ENCODE peak calls at places on chromosomes 5 and 9, in five cellular contexts. L, C, Y, A and G are unnamed samples. For H3K4me1, the result is how much of the 10 kb centered on the place peaks cover.

GRCh38 chr9:81480828-81481604 is 208.3 kb downstream of the TLE1 start:
- DNase-seq in C (no peak), L (no peak), Y (no peak), A (no peak), G (no peak)

GRCh38 chr5:37251673-37252072 is 2.5 kb upstream of the CPLANE1 start:
- DNase-seq in Y (no peak), L (no peak), C (no peak), A (no peak), G (no peak)

GRCh38 chr5:142613231-142613630 is 72.7 kb downstream of the FGF1 start:
- DNase-seq in L (no peak), Y (no peak), A (no peak), C (no peak), G (peak)

GRCh38 chr5:32297181-32298055 is 15.3 kb downstream of the MTMR12 start:
- DNase-seq in A (no peak), C (no peak), Y (peak), L (no peak), G (no peak)

GRCh38 chr5:82403026-82403425 is 124.9 kb upstream of the RPS23 start:
- DNase-seq in L (no peak), A (no peak), Y (no peak), C (no peak), G (no peak)

GRCh38 chr5:172437445-172438303 is 16.7 kb downstream of the SH3PXD2B start:
- DNase-seq in C (no peak), Y (peak), A (peak), L (peak), G (peak)

GRCh38 chr9:95434116-95435073 is 82.4 kb downstream of the PTCH1 start:
- DNase-seq in A (no peak), C (no peak), L (peak), Y (peak), G (no peak)

GRCh38 chr5:146137967-146138403 is 32.6 kb upstream of the PLAC8L1 start:
- DNase-seq in L (no peak), Y (peak), C (no peak), A (no peak), G (peak)

DNA sequence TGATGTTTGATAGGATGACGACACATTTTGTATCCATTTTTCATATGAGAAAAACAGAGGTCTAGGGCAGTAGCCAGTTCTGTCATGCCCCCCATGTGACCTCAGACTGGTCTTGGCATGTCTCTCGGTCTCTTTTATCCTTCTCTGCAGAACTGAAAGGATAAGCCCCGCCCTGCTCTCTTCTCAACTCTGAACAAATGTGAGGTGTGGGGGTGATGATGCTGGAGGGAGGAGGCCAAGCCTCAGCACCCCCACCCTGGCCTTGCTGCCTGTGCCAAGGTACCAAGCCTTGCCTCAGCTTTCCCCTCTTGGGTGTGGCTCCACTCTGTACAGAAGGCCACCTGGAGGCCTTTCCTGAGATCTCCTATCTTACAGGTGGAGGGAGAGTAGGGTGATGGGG is 19.5 kb upstream of the CRB2 start:
- DNase-seq in C (no peak), Y (no peak), A (no peak), L (no peak), G (no peak)
- H3K4me1 ChIP-seq in C (under half), Y (under half), A (under half), L (under half), G (under half)

GRCh38 chr9:118643118-118643517 is 726.1 kb downstream of the BRINP1 start:
- DNase-seq in L (no peak), Y (peak), C (no peak), A (peak), G (peak)
- H3K4me1 ChIP-seq in L (under half), Y (under half), C (under half), A (under half), G (under half)

GRCh38 chr9:104367507-104367906 is 136.6 kb upstream of the OR13F1 start:
- DNase-seq in L (no peak), Y (no peak), C (no peak), A (no peak), G (peak)

GRCh38 chr9:104361207-104361606 is 142.9 kb upstream of the OR13F1 start:
- DNase-seq in Y (no peak), L (no peak), A (no peak), C (no peak), G (no peak)

DNA sequence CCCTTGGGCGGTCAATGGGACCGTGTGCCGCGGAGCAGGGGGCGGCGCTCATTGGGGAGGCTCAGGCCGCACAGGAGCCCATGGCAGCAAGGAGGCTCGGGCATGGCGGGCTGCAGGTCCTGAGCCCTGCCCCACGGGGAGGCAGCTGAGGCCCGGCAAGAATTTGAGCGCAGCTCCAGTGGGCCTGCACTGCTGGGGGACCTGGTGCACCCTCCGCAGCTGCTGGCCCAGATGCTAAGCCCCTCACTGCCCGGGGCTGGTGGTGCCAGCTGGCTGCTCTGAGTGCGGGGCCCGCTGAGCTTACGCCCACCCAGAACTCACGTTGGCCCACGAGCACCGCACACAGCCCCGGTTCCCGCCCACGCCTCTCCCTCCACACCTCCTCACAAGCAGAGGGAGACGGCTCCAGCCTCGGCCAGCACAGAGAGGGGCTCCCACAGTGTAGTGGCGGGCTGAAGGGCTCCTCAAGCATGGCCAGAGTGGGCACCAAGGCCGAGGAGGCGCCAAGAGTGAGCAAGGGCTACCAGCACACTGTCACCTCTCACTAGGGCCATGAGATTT is 141.1 kb upstream of the OR13F1 start:
- DNase-seq in L (no peak), Y (no peak), C (no peak), A (no peak), G (no peak)
- H3K4me1 ChIP-seq in L (under half), Y (under half), C (under half), A (under half), G (under half)

GRCh38 chr5:56670916-56671315 is 144.4 kb upstream of the MAP3K1 start:
- DNase-seq in C (no peak), A (no peak), L (no peak), Y (peak), G (peak)
- H3K4me1 ChIP-seq in C (under half), A (under half), L (under half), Y (under half), G (under half)

GRCh38 chr5:10354048-10354872 is 765 bp downstream of the MARCHF6 start:
- DNase-seq in Y (peak), A (peak), C (peak), L (no peak), G (peak)
- H3K4me1 ChIP-seq in Y (under half), A (under half), C (under half), L (under half), G (under half)

DNA sequence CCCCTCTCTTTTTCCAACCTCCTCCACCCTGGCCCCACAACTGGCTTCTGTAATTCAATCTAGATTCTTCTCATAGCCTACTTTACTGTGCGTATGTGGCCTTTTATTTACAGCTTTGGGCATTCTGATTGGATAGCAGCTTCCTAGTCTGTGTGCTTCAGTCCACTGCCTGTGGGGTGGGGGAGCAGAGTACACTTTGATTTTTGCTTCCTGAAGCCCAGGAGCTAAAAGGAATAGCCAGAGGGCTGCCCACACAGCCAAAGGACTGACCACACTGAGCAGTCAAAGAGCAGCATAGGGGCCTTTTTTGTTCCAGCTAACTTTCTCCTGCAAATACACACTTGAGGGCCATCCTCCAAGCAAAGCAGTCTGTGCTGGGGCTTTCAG is 30.5 kb downstream of the RUSC2 start:
- DNase-seq in Y (peak), A (no peak), C (no peak), L (no peak), G (no peak)
- H3K4me1 ChIP-seq in Y (under half), A (half or more), C (under half), L (half or more), G (half or more)

GRCh38 chr9:121749614-121750013 is 98.2 kb downstream of the DAB2IP start:
- DNase-seq in Y (no peak), L (no peak), A (no peak), C (no peak), G (no peak)
- H3K4me1 ChIP-seq in Y (half or more), L (half or more), A (under half), C (under half), G (under half)

GRCh38 chr9:38048319-38048969 is 20.6 kb downstream of the SHB start:
- DNase-seq in L (no peak), Y (no peak), A (no peak), C (no peak), G (no peak)
- H3K4me1 ChIP-seq in L (half or more), Y (under half), A (under half), C (under half), G (half or more)

GRCh38 chr5:6723901-6724300 is 10.7 kb downstream of the TENT4A start:
- DNase-seq in C (no peak), L (no peak), A (no peak), Y (no peak), G (no peak)

GRCh38 chr5:6726006-6726405 is 12.8 kb downstream of the TENT4A start:
- DNase-seq in Y (no peak), A (no peak), L (no peak), C (no peak), G (no peak)

GRCh38 chr5:6727231-6727630 is 14.0 kb downstream of the TENT4A start:
- DNase-seq in L (no peak), C (no peak), Y (no peak), A (no peak), G (no peak)

GRCh38 chr5:6724321-6724929 is 11.2 kb downstream of the TENT4A start:
- DNase-seq in A (no peak), L (no peak), Y (no peak), C (no peak), G (peak)

GRCh38 chr5:6725448-6725847 is 12.2 kb downstream of the TENT4A start:
- DNase-seq in L (no peak), C (no peak), Y (no peak), A (no peak), G (no peak)
- H3K4me1 ChIP-seq in L (under half), C (under half), Y (under half), A (under half), G (under half)

GRCh38 chr5:151151793-151152192 is 5.8 kb downstream of the ANXA6 start:
- DNase-seq in C (no peak), L (no peak), Y (peak), A (no peak), G (no peak)

GRCh38 chr5:151151263-151151660 is 6.3 kb downstream of the ANXA6 start:
- DNase-seq in Y (no peak), L (no peak), C (no peak), A (no peak), G (no peak)

GRCh38 chr5:151148583-151148982 is 9.0 kb downstream of the ANXA6 start:
- DNase-seq in A (no peak), Y (no peak), C (no peak), L (no peak), G (no peak)

GRCh38 chr5:151153300-151153699 is 4.3 kb downstream of the ANXA6 start:
- DNase-seq in C (no peak), Y (no peak), A (no peak), L (no peak), G (no peak)

GRCh38 chr5:151150484-151151262 is 6.9 kb downstream of the ANXA6 start:
- DNase-seq in A (peak), Y (peak), L (no peak), C (peak), G (no peak)
- H3K4me1 ChIP-seq in A (half or more), Y (under half), L (under half), C (half or more), G (under half)